ENCODE peak calls at places on chromosomes 5 and 9, in four cellular contexts. V is iPS-NIHi11; J is Calu3; S is activated CD8-positive, alpha-beta T cell treated with anti-CD3 and anti-CD28 coated beads, Interleukin-2, amount 10 ng/mL, durations not matched to agents 7 days and 5 days. T is an unnamed sample.

GRCh38 chr5:172736524-172737135 is 34.4 kb downstream of the DUSP1 start:
- DNase-seq in V (no peak), J (no peak), S (no peak), T (no peak)

GRCh38 chr9:93702261-93702660 is 125.9 kb downstream of the PHF2 start:
- DNase-seq in V (no peak), J (no peak), S (no peak), T (no peak)

GRCh38 chr9:4417578-4418325 is 72.5 kb upstream of the SLC1A1 start:
- DNase-seq in V (no peak), J (no peak), S (no peak), T (no peak)

GRCh38 chr5:180101451-180102105 is 30.0 kb upstream of the RNF130 start:
- DNase-seq in V (no peak), J (no peak), S (no peak), T (no peak)

GRCh38 chr9:93813687-93814560 is 141.2 kb downstream of the BARX1 start:
- DNase-seq in V (peak), J (no peak), S (no peak), T (no peak)

GRCh38 chr5:73378070-73378469 is 70.5 kb downstream of the FOXD1 start:
- DNase-seq in V (no peak), J (no peak), S (no peak), T (no peak)

GRCh38 chr9:94772654-94773303 is 46.3 kb downstream of the AOPEP start:
- DNase-seq in V (no peak), J (no peak), S (no peak), T (no peak)

GRCh38 chr9:129774791-129775149 is 21.9 kb upstream of the PTGES start:
- DNase-seq in V (peak), J (no peak), S (no peak), T (no peak)

GRCh38 chr9:134561427-134562145 is 80.0 kb upstream of the COL5A1 start:
- DNase-seq in V (no peak), J (no peak), S (no peak), T (no peak)

GRCh38 chr9:124527781-124528180 is 20.6 kb upstream of the NR5A1 start:
- DNase-seq in V (no peak), J (peak), S (no peak), T (no peak)

GRCh38 chr5:131252824-131253171 is 11.1 kb upstream of the CDC42SE2 start:
- DNase-seq in V (no peak), J (no peak), S (peak), T (no peak)

GRCh38 chr9:77521091-77521490 is 127.0 kb downstream of the GNA14 start:
- DNase-seq in V (no peak), J (no peak), S (no peak), T (peak)

GRCh38 chr9:134381671-134382505 is 55.6 kb downstream of the RXRA start:
- DNase-seq in V (no peak), J (no peak), S (peak), T (no peak)

GRCh38 chr9:83323148-83323547 is 215.1 kb downstream of the FRMD3 start:
- DNase-seq in V (no peak), J (no peak), S (no peak), T (no peak)

GRCh38 chr9:21580636-21581353 is 98.7 kb upstream of the IFNE start:
- DNase-seq in V (no peak), J (peak), S (no peak), T (no peak)

GRCh38 chr5:171092194-171092593 is 216.9 kb upstream of the TLX3 start:
- DNase-seq in V (no peak), J (no peak), S (no peak), T (peak)

GRCh38 chr5:41510176-41510831 is at the start of gene PLCXD3:
- DNase-seq in V (peak), J (peak), S (no peak), T (no peak)

T was measured in foreskin melanocyte.